ENCODE peak calls at places on chromosomes 2 and 18, in ten cellular contexts. X is AG04450; M is psoas muscle; O is brain microvascular endothelial cell; V is left ventricle myocardium inferior; K is thoracic aorta; G is CD8-positive, alpha-beta memory T cell; B is RWPE1; C is CD8-positive, alpha-beta T cell; A is OCI-LY7. R is an unnamed sample.

GRCh38 chr2:120470717-120471060 is 124.8 kb downstream of the INHBB start:
- DNase-seq in X (no peak), M (peak), O (no peak), V (no peak), K (no peak), G (no peak), B (no peak), C (no peak), A (no peak), R (no peak)

GRCh38 chr2:65383571-65384488 is 48.6 kb downstream of the SPRED2 start:
- DNase-seq in X (no peak), M (no peak), O (no peak), V (no peak), K (no peak), G (no peak), B (no peak), C (no peak), A (peak), R (no peak)

GRCh38 chr2:42178335-42178734 is 9.2 kb downstream of the EML4 start:
- DNase-seq in X (no peak), M (no peak), O (no peak), V (no peak), K (no peak), G (no peak), B (no peak), C (no peak), A (no peak), R (no peak)

GRCh38 chr18:75478996-75479870 is 51.7 kb upstream of the SMIM21 start:
- DNase-seq in X (no peak), M (no peak), O (peak), V (no peak), K (no peak), G (no peak), B (peak), C (no peak), A (peak), R (no peak)

GRCh38 chr18:51751901-51752300 is 554.4 kb upstream of the MEX3C start:
- DNase-seq in X (no peak), M (no peak), O (no peak), V (no peak), K (no peak), G (no peak), B (no peak), C (no peak), A (no peak), R (no peak)

GRCh38 chr2:233153146-233153798 is 93.1 kb downstream of the INPP5D start:
- DNase-seq in X (no peak), M (no peak), O (no peak), V (no peak), K (no peak), G (no peak), B (no peak), C (no peak), A (no peak), R (no peak)

GRCh38 chr18:48569915-48570264 is 31.1 kb downstream of the CTIF start:
- DNase-seq in X (no peak), M (no peak), O (no peak), V (no peak), K (no peak), G (no peak), B (no peak), C (no peak), A (no peak), R (no peak)

GRCh38 chr18:9482790-9483189 is 7.5 kb downstream of the RALBP1 start:
- DNase-seq in X (no peak), M (no peak), O (no peak), V (no peak), K (no peak), G (no peak), B (no peak), C (no peak), A (peak), R (no peak)

GRCh38 chr2:39990335-39990734 is 211.3 kb upstream of the THUMPD2 start:
- DNase-seq in X (no peak), M (no peak), O (no peak), V (no peak), K (no peak), G (no peak), B (no peak), C (no peak), A (no peak), R (no peak)

GRCh38 chr2:216194013-216194412 is 84.9 kb downstream of the XRCC5 start:
- DNase-seq in X (no peak), M (no peak), O (no peak), V (no peak), K (no peak), G (no peak), B (no peak), C (no peak), A (no peak), R (no peak)

GRCh38 chr18:70907673-70908072 is 618.8 kb downstream of the SOCS6 start:
- DNase-seq in X (no peak), M (no peak), O (no peak), V (no peak), K (no peak), G (no peak), B (no peak), C (no peak), A (no peak), R (no peak)

GRCh38 chr2:6929196-6929874 is 12.1 kb downstream of the RNF144A start:
- DNase-seq in X (no peak), M (no peak), O (no peak), V (no peak), K (no peak), G (no peak), B (no peak), C (no peak), A (no peak), R (no peak)

GRCh38 chr2:168515502-168515901 is 59.4 kb downstream of the CERS6 start:
- DNase-seq in X (peak), M (no peak), O (peak), V (no peak), K (no peak), G (no peak), B (peak), C (no peak), A (no peak), R (no peak)

GRCh38 chr2:29394311-29394710 is 279.1 kb downstream of the CLIP4 start:
- DNase-seq in X (no peak), M (no peak), O (no peak), V (no peak), K (no peak), G (no peak), B (no peak), C (no peak), A (no peak), R (no peak)

GRCh38 chr2:144126302-144126701 is 393.6 kb downstream of the ZEB2 start:
- DNase-seq in X (no peak), M (no peak), O (no peak), V (no peak), K (no peak), G (no peak), B (no peak), C (no peak), A (no peak), R (no peak)

GRCh38 chr2:128782411-128783192 is 463.9 kb upstream of the HS6ST1 start:
- DNase-seq in X (no peak), M (no peak), O (no peak), V (no peak), K (no peak), G (no peak), B (no peak), C (no peak), A (no peak), R (no peak)

GRCh38 chr2:233350708-233351107 is 3.6 kb upstream of the DGKD start:
- DNase-seq in X (peak), M (no peak), O (peak), V (no peak), K (no peak), G (no peak), B (peak), C (peak), A (no peak), R (peak)

GRCh38 chr2:77713412-77713811 is 191.2 kb upstream of the LRRTM4 start:
- DNase-seq in X (no peak), M (no peak), O (no peak), V (no peak), K (no peak), G (no peak), B (no peak), C (no peak), A (no peak), R (no peak)

GRCh38 chr2:128593518-128594272 is 275.0 kb upstream of the HS6ST1 start:
- DNase-seq in X (no peak), M (no peak), O (no peak), V (no peak), K (no peak), G (no peak), B (no peak), C (no peak), A (no peak), R (no peak)

GRCh38 chr2:6863792-6864191 is 1.9 kb downstream of the CMPK2 start:
- DNase-seq in X (no peak), M (peak), O (no peak), V (peak), K (no peak), G (no peak), B (no peak), C (no peak), A (no peak), R (no peak)

GRCh38 chr2:107374261-107374660 is 452.4 kb upstream of the RGPD4 start:
- DNase-seq in X (no peak), M (no peak), O (peak), V (no peak), K (no peak), G (no peak), B (no peak), C (no peak), A (no peak), R (no peak)

GRCh38 chr2:134764164-134764563 is 45.4 kb upstream of the TMEM163 start:
- DNase-seq in X (no peak), M (no peak), O (no peak), V (no peak), K (no peak), G (no peak), B (no peak), C (no peak), A (no peak), R (no peak)

GRCh38 chr2:162560291-162560690 is 216.4 kb downstream of the GCA start:
- DNase-seq in X (no peak), M (no peak), O (no peak), V (no peak), K (no peak), G (no peak), B (no peak), C (no peak), A (no peak), R (no peak)

GRCh38 chr2:15591373-15591691 is 336 bp upstream of the DDX1 start:
- DNase-seq in X (no peak), M (no peak), O (no peak), V (no peak), K (no peak), G (no peak), B (no peak), C (no peak), A (no peak), R (no peak)

GRCh38 chr2:15640291-15640711 is 48.6 kb downstream of the DDX1 start:
- DNase-seq in X (peak), M (no peak), O (peak), V (no peak), K (no peak), G (no peak), B (peak), C (no peak), A (no peak), R (no peak)

GRCh38 chr18:23067236-23067635 is 68.0 kb upstream of the CABLES1 start:
- DNase-seq in X (no peak), M (no peak), O (no peak), V (no peak), K (no peak), G (no peak), B (no peak), C (no peak), A (peak), R (no peak)

GRCh38 chr2:164288235-164288634 is 333.0 kb downstream of the GRB14 start:
- DNase-seq in X (no peak), M (no peak), O (no peak), V (no peak), K (no peak), G (no peak), B (no peak), C (no peak), A (no peak), R (no peak)

GRCh38 chr2:69190743-69191425 is 177.9 kb downstream of the ANTXR1 start:
- DNase-seq in X (no peak), M (no peak), O (no peak), V (no peak), K (no peak), G (no peak), B (no peak), C (no peak), A (no peak), R (no peak)

GRCh38 chr2:229445013-229445412 is 173.9 kb upstream of the PID1 start:
- DNase-seq in X (peak), M (peak), O (peak), V (peak), K (peak), G (no peak), B (peak), C (no peak), A (no peak), R (peak)

GRCh38 chr2:28355521-28356094 is 37.0 kb upstream of the FOSL2 start:
- DNase-seq in X (no peak), M (peak), O (no peak), V (peak), K (no peak), G (no peak), B (no peak), C (no peak), A (no peak), R (no peak)

DNA sequence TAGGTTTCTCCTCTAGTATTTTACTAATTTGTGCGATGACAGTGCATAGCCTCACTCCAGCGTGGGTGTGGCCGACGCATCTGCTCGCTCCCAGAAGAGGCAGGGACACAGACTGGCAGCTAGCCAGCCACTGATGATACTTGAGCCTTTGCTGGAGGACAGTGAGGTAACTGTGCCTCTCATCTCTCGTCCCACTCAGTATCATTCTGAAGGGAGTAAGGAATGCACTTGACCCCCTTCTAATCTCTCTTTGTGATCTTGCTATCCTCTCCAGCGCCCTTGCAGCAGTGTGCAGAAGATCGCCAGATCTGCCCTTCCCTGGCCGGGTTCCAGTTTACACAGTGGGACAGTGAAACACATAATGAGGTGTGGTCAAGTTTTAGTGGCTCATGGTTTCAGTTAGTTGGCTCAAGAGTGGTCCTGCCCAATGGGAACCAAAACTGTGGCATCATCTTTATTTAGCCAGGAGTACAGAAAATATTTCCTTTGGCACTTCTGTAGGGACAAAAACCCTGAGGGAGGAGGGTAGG is 17.5 kb downstream of the NCAPH start:
- DNase-seq in X (no peak), M (peak), O (peak), V (peak), K (peak), G (no peak), B (no peak), C (no peak), A (no peak), R (no peak)
- H3K27ac ChIP-seq in X (no peak), M (peak), O (peak), V (peak), K (peak), G (no peak), B (no peak), C (no peak), A (no peak), R (no peak)

GRCh38 chr2:231640229-231640628 is 47.6 kb downstream of the TEX44 start:
- DNase-seq in X (no peak), M (no peak), O (no peak), V (no peak), K (no peak), G (no peak), B (no peak), C (no peak), A (no peak), R (no peak)
- H3K27ac ChIP-seq in X (no peak), M (peak), O (no peak), V (peak), K (peak), G (no peak), B (peak), C (no peak), A (no peak), R (peak)

DNA sequence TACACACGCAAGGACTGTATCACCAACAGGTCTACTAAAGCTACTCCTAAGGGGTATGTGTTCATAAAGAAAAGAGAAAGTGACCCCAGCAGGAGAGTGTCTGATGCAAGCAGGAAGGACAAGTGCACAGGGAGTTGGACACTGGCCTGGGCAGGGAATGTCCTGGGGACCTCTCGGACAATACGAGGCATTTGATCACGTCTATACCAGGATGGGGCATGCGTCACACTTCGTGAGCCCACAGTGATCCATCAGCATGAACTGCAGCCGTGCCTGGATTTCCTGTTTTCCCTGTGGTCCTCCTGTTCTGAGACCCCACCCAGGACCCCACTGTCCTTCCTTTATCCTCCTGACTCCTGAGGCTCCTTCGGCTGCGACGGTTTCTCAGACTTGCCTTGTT is 113.9 kb downstream of the HDAC4 start:
- DNase-seq in X (no peak), M (peak), O (no peak), V (no peak), K (no peak), G (no peak), B (no peak), C (no peak), A (no peak), R (no peak)
- H3K27ac ChIP-seq in X (no peak), M (peak), O (no peak), V (peak), K (no peak), G (no peak), B (no peak), C (no peak), A (no peak), R (no peak)

GRCh38 chr2:19137433-19137832 is 221.0 kb downstream of the OSR1 start:
- DNase-seq in X (no peak), M (no peak), O (no peak), V (no peak), K (no peak), G (no peak), B (no peak), C (no peak), A (no peak), R (no peak)

GRCh38 chr2:19131871-19132270 is 226.6 kb downstream of the OSR1 start:
- DNase-seq in X (no peak), M (no peak), O (no peak), V (no peak), K (no peak), G (no peak), B (no peak), C (no peak), A (no peak), R (no peak)

GRCh38 chr2:19127616-19128015 is 230.8 kb downstream of the OSR1 start:
- DNase-seq in X (no peak), M (no peak), O (no peak), V (no peak), K (no peak), G (no peak), B (no peak), C (no peak), A (no peak), R (no peak)

GRCh38 chr2:19128148-19128547 is 230.3 kb downstream of the OSR1 start:
- DNase-seq in X (no peak), M (no peak), O (no peak), V (no peak), K (no peak), G (no peak), B (no peak), C (no peak), A (no peak), R (no peak)

GRCh38 chr2:19132967-19133366 is 225.5 kb downstream of the OSR1 start:
- DNase-seq in X (no peak), M (no peak), O (no peak), V (no peak), K (no peak), G (no peak), B (no peak), C (no peak), A (no peak), R (no peak)
- H3K27ac ChIP-seq in X (no peak), M (no peak), O (no peak), V (no peak), K (no peak), G (no peak), B (no peak), C (no peak), A (no peak), R (no peak)

DNA sequence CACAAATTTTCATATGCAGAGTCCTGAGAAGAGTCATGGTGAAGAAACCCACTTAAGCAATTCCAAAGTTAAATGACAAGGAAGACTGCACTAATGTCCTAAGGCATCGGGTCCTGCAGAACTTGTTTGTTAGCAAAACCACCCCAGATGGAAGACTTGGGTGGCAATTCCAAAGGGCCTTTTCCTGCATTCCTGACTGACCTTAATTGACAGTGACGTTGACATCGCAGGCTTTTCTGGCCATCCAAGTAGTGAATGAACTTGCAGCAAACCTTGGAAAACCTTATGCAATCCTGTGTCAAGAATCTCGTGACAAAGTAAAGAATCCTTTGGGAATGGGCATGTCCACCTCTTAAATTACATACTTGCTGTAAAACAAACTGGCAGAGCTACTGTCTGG is 112.5 kb upstream of the SH3BP4 start:
- DNase-seq in X (no peak), M (no peak), O (no peak), V (no peak), K (no peak), G (no peak), B (no peak), C (no peak), A (no peak), R (no peak)
- H3K27ac ChIP-seq in X (no peak), M (no peak), O (no peak), V (no peak), K (no peak), G (no peak), B (no peak), C (no peak), A (no peak), R (no peak)

GRCh38 chr2:118095610-118096009 is 7.3 kb downstream of the INSIG2 start:
- DNase-seq in X (no peak), M (no peak), O (peak), V (no peak), K (no peak), G (no peak), B (no peak), C (no peak), A (no peak), R (no peak)
- H3K27ac ChIP-seq in X (no peak), M (no peak), O (no peak), V (no peak), K (no peak), G (no peak), B (no peak), C (no peak), A (no peak), R (no peak)

R was measured in substantia nigra.